ENCODE peak calls at places on chromosomes 4 and X, in seven cellular contexts. D is neuronal stem cell, B is hepatocyte, V is brain microvascular endothelial cell, A is upper lobe of right lung, Q is astrocyte, O is AG04450. J is an unnamed sample.

GRCh38 chr4:90403781-90404180 is 276.6 kb downstream of the CCSER1 start:
- DNase-seq in V (no peak), O (no peak), D (no peak), B (no peak), A (no peak), Q (peak), J (no peak)

GRCh38 chrX:39869846-39870601 is 227.7 kb downstream of the BCOR start:
- DNase-seq in O (no peak), V (peak), A (no peak), D (no peak), Q (peak), B (no peak), J (no peak)

GRCh38 chr4:7398104-7398423 is 36.7 kb downstream of the PSAPL1 start:
- DNase-seq in D (no peak), V (peak), A (peak), O (peak), B (peak), Q (peak), J (no peak)

GRCh38 chr4:96809563-96809962 is 969.7 kb downstream of the PDHA2 start:
- DNase-seq in D (no peak), B (no peak), Q (no peak), O (no peak), V (no peak), A (no peak), J (no peak)

GRCh38 chr4:129926936-129927335 is 831.0 kb downstream of the C4orf33 start:
- DNase-seq in Q (no peak), B (peak), V (no peak), D (no peak), O (no peak), A (no peak), J (no peak)

GRCh38 chr4:96352051-96352517 is 512.2 kb downstream of the PDHA2 start:
- DNase-seq in D (peak), Q (peak), A (no peak), B (peak), V (peak), O (no peak), J (no peak)

GRCh38 chr4:150283689-150284088 is 205.4 kb downstream of the DCLK2 start:
- DNase-seq in B (no peak), V (peak), A (no peak), Q (peak), O (peak), D (no peak), J (peak)

GRCh38 chr4:165651901-165652300 is 221.1 kb upstream of the TLL1 start:
- DNase-seq in Q (no peak), B (no peak), V (no peak), D (no peak), A (no peak), O (no peak), J (no peak)

GRCh38 chr4:173013232-173013932 is 155.2 kb upstream of the GALNT7 start:
- DNase-seq in V (peak), B (peak), D (peak), Q (no peak), A (no peak), O (no peak), J (no peak)

GRCh38 chr4:25113915-25114904 is 46.0 kb downstream of the SEPSECS start:
- DNase-seq in V (peak), A (no peak), O (peak), B (no peak), Q (peak), D (no peak), J (peak)

GRCh38 chr4:19987746-19988145 is 264.0 kb upstream of the SLIT2 start:
- DNase-seq in D (no peak), B (no peak), A (no peak), V (peak), O (peak), Q (peak), J (peak)

GRCh38 chrX:31870267-31870666 is 798.4 kb upstream of the FTHL17 start:
- DNase-seq in O (no peak), V (no peak), Q (no peak), D (no peak), B (no peak), A (no peak), J (no peak)

GRCh38 chrX:43655961-43656494 is at the start of gene MAOA:
- DNase-seq in B (peak), V (no peak), O (no peak), D (peak), A (peak), Q (no peak), J (no peak)

GRCh38 chr4:31415629-31416028 is 695.5 kb downstream of the PCDH7 start:
- DNase-seq in A (no peak), B (no peak), O (no peak), D (no peak), Q (no peak), V (no peak), J (no peak)

GRCh38 chrX:20519077-20519617 is 252.4 kb upstream of the RPS6KA3 start:
- DNase-seq in O (no peak), D (no peak), Q (no peak), B (peak), V (no peak), A (no peak), J (no peak)

GRCh38 chr4:128386761-128387599 is 99.4 kb upstream of the PGRMC2 start:
- DNase-seq in Q (peak), D (no peak), O (peak), V (peak), B (peak), A (peak), J (peak)

GRCh38 chr4:30719363-30720020 is 677 bp upstream of the PCDH7 start:
- DNase-seq in A (no peak), D (peak), Q (peak), O (no peak), B (peak), V (peak), J (no peak)

GRCh38 chr4:147599764-147600163 is 17.4 kb upstream of the TMEM184C start:
- DNase-seq in B (no peak), O (peak), D (no peak), A (no peak), Q (peak), V (no peak), J (no peak)

GRCh38 chr4:85488416-85488815 is 13.5 kb downstream of the ARHGAP24 start:
- DNase-seq in A (no peak), D (no peak), B (no peak), Q (no peak), V (no peak), O (no peak), J (no peak)

GRCh38 chr4:63814171-63814964 is 594.9 kb downstream of the TECRL start:
- DNase-seq in O (no peak), V (no peak), D (no peak), B (no peak), Q (no peak), A (peak), J (no peak)

GRCh38 chr4:124018383-124019317 is 622.1 kb downstream of the SPRY1 start:
- DNase-seq in B (peak), Q (peak), O (no peak), A (no peak), D (no peak), V (peak), J (peak)

GRCh38 chrX:19758536-19758935 is 128.9 kb downstream of the SH3KBP1 start:
- DNase-seq in A (no peak), D (no peak), B (no peak), V (no peak), O (no peak), Q (peak), J (no peak)

GRCh38 chr4:72568959-72569718 is at the start of gene ADAMTS3:
- DNase-seq in O (peak), Q (peak), V (no peak), B (peak), D (peak), A (peak), J (no peak)

GRCh38 chr4:57550143-57550542 is 440.0 kb upstream of the IGFBP7 start:
- DNase-seq in V (no peak), O (no peak), B (no peak), A (no peak), Q (no peak), D (no peak), J (no peak)

GRCh38 chr4:102326951-102327350 is 18.3 kb downstream of the SLC39A8 start:
- DNase-seq in Q (no peak), B (no peak), O (no peak), A (no peak), D (no peak), V (no peak), J (no peak)

GRCh38 chr4:35247047-35247446 is 997.3 kb downstream of the ARAP2 start:
- DNase-seq in B (no peak), V (no peak), O (no peak), D (no peak), A (no peak), Q (no peak), J (no peak)

GRCh38 chr4:80492761-80493160 is 157.2 kb downstream of the CFAP299 start:
- DNase-seq in A (no peak), D (no peak), O (no peak), B (peak), Q (no peak), V (no peak), J (no peak)

GRCh38 chrX:123675154-123675553 is 57.7 kb downstream of the THOC2 start:
- DNase-seq in B (no peak), Q (no peak), V (no peak), D (no peak), A (no peak), O (no peak), J (no peak)

GRCh38 chr4:81745076-81745475 is 273.4 kb upstream of the RASGEF1B start:
- DNase-seq in A (no peak), Q (no peak), D (no peak), B (no peak), O (no peak), V (no peak), J (no peak)

GRCh38 chr4:10816571-10816970 is 132.0 kb upstream of the CLNK start:
- DNase-seq in D (no peak), V (no peak), A (no peak), B (no peak), Q (no peak), O (no peak), J (no peak)

GRCh38 chrX:23332101-23332887 is 2.4 kb upstream of the PTCHD1 start:
- DNase-seq in O (no peak), A (no peak), B (peak), V (no peak), D (no peak), Q (no peak), J (no peak)

DNA sequence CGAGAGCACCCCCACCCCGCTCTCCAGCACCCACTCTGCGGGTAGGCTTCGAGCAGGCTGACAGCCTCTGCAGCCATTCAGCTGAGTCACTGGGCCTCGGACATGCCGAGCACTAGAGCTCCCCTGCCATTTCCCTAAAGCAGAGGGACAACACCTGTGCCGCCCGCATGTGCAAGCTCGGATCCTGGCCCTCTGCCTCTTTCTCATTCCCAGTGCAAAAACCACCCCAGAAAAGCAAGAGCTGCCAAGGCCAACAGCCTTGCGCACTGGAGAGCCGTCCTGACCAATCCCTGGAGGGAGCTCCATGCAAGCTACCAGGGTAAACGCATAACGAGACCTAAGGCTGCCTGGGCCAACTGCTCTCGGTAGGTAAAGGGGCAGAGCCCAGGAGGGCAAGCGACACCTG is 5.3 kb downstream of the HCFC1 start:
- DNase-seq in B (no peak), V (no peak), Q (peak), O (no peak), A (no peak), D (no peak), J (no peak)
- H3K4me3 ChIP-seq in B (no peak), V (no peak), Q (no peak), O (no peak), A (no peak), D (no peak), J (no peak)

DNA sequence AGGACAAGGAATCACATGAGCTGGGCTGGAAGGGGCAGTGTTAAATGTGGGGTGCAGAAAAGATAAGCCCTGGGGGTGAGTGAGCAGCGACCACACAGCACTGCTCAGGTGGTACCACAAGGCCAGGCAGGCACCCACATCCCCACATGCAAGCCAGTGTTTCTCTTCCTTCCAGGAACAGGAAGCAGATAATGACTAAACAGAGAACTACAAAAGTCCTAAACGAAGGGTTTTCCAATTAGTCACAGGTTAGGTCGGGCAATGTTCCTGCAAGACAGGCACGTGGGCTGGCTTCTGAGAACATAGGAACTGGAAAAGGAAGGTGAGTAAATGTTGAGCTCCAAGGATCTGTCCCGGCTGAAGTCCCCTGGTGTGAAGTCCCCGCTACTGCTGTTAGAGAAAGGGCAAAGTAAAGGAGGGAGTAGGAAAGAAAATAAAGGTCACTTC is 19.5 kb downstream of the RELL1 start:
- DNase-seq in O (peak), D (no peak), Q (peak), V (peak), B (peak), A (no peak), J (no peak)
- H3K4me3 ChIP-seq in O (no peak), D (no peak), Q (no peak), V (no peak), B (no peak), A (no peak), J (no peak)

DNA sequence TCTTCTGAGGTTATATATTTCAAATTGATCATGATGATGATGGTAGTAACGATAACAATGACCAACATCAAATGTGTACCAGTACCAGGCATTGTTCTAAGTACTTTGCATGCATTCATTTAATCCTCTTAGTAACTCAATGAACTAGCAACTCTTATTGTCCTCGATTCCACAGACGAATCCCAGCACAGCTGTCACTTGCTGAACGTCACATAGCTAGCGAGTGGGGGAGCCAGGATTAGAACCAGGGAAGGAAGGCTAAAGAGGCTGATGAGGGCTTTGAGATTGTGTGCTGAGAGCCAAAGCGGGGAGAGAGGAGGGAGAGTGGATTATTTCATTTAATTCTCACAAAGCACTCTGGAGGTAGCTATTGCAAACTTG is 103.6 kb downstream of the PHOX2B start:
- DNase-seq in Q (no peak), A (no peak), D (peak), B (no peak), V (no peak), O (no peak), J (no peak)
- H3K4me3 ChIP-seq in Q (no peak), A (no peak), D (no peak), B (no peak), V (no peak), O (no peak), J (no peak)

GRCh38 chr4:2944882-2945526 is 18.2 kb downstream of the NOP14 start:
- DNase-seq in D (no peak), V (no peak), A (no peak), O (no peak), Q (no peak), B (no peak), J (no peak)

GRCh38 chr4:2942037-2942531 is 21.1 kb downstream of the NOP14 start:
- DNase-seq in A (no peak), Q (no peak), O (no peak), V (no peak), D (no peak), B (no peak), J (no peak)

GRCh38 chr4:2942532-2943363 is 20.5 kb downstream of the NOP14 start:
- DNase-seq in B (no peak), V (no peak), O (no peak), D (no peak), A (peak), Q (no peak), J (no peak)

GRCh38 chr4:2944091-2944482 is 19.1 kb downstream of the NOP14 start:
- DNase-seq in B (no peak), V (no peak), D (no peak), O (no peak), Q (no peak), A (no peak), J (no peak)

DNA sequence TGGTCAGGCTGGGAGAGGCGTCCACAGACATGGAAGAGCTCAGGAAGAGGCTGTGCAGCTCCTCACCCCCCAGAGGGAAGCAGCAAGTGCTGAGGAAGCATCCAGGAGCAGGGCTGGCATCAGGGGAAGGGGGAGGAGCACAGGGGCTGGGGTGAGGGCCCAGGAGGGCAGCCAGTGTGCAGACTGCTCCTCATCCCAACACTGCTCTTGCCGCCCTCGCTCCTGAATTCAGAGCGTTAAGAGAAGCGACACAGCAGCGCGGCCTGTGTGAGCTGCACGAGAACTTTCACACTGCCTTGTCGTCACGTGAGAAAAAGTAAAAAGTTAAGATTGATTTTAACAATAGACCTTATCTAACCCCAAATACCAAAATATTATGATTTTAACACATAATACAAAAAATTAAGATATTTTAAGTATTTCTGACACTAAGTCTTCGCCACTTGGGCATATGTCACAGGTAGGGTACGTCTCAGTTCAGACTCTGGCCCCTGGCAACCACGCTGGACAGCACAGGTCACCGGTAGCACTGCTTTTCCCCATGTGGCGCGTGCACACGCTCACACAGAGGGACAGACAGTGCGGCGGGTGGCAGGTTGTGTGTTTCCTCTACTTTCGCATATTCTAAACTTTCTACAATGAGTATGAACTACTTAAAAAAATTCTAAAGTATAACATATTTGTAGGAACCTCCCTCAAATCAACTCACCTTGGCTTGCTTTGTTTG is 19.7 kb downstream of the NOP14 start:
- DNase-seq in A (no peak), Q (no peak), O (no peak), V (no peak), D (no peak), B (no peak), J (no peak)
- H3K4me3 ChIP-seq in A (no peak), Q (no peak), O (no peak), V (no peak), D (no peak), B (no peak), J (no peak)

GRCh38 chr4:26174033-26174432 is 146.8 kb upstream of the RBPJ start:
- DNase-seq in O (no peak), A (no peak), B (peak), V (no peak), D (no peak), Q (no peak), J (no peak)
- H3K4me3 ChIP-seq in O (no peak), A (no peak), B (no peak), V (no peak), D (no peak), Q (no peak), J (no peak)

DNA sequence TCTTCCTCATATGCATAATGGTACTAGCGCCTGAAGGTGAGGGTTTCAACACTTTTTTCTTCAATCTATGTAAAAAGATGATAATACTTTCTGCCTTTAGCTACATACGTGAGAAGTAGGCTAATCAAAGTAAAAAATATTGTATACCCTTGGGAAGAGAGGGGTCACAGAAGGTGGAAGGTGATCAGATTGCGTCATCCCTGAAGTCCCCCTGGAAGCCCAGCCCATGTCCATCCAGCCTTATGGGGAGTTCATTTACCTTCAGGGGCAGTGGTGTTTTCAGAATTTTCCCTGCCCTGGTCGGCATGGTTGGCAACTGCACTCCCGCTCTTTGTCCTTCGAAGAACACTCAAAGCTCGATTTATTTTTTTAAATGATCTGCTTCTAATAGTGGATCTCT is 84.2 kb downstream of the LNX1 start:
- DNase-seq in Q (no peak), B (no peak), O (no peak), D (no peak), V (no peak), A (no peak), J (no peak)
- H3K4me3 ChIP-seq in Q (no peak), B (no peak), O (no peak), D (no peak), V (no peak), A (no peak), J (no peak)

GRCh38 chr4:55754754-55755350 is 64.7 kb upstream of the EXOC1L start:
- DNase-seq in B (no peak), Q (peak), O (no peak), A (no peak), V (no peak), D (no peak), J (peak)

GRCh38 chr4:55753856-55754255 is 65.7 kb upstream of the EXOC1L start:
- DNase-seq in Q (no peak), D (no peak), A (no peak), B (no peak), V (no peak), O (no peak), J (no peak)

GRCh38 chr4:55756208-55756607 is 63.4 kb upstream of the EXOC1L start:
- DNase-seq in A (no peak), Q (no peak), D (no peak), B (no peak), V (no peak), O (no peak), J (no peak)

GRCh38 chr4:55757356-55758024 is 62.1 kb upstream of the EXOC1L start:
- DNase-seq in V (no peak), B (no peak), D (no peak), A (no peak), O (no peak), Q (no peak), J (no peak)

GRCh38 chr4:55752810-55753209 is 66.8 kb upstream of the EXOC1L start:
- DNase-seq in A (no peak), V (no peak), O (no peak), D (no peak), Q (no peak), B (no peak), J (no peak)
- H3K4me3 ChIP-seq in A (no peak), V (no peak), O (no peak), D (no peak), Q (no peak), B (no peak), J (no peak)

GRCh38 chr4:110634320-110635154 is 11.7 kb upstream of the PITX2 start:
- DNase-seq in A (no peak), B (no peak), Q (no peak), O (no peak), V (no peak), D (peak), J (no peak)
- H3K4me3 ChIP-seq in A (no peak), B (peak), Q (no peak), O (no peak), V (no peak), D (no peak), J (peak)